ENCODE peak calls at places on chromosomes 5 and 9, in six cellular contexts. Y is neuronal stem cell, Z is PC-3, O is IMR-90, K is fibroblast of lung, I is astrocyte. P is an unnamed sample.

GRCh38 chr9:120544441-120544840 is 35.5 kb downstream of the CDK5RAP2 start:
- DNase-seq in Y (no peak), Z (no peak), O (no peak), K (no peak), I (no peak), P (no peak)

GRCh38 chr9:108168451-108168850 is 678.9 kb upstream of the KLF4 start:
- DNase-seq in Y (no peak), Z (no peak), O (peak; percentile 35), K (peak; percentile 65), I (peak; percentile 94), P (no peak)

GRCh38 chr5:83076742-83077661 is at the start of the genes TMEM167A and XRCC4:
- DNase-seq in Y (peak; percentile 95), Z (peak; percentile 98), O (peak; percentile 99), K (peak; percentile 99), I (peak; percentile 99), P (peak; percentile 99)

GRCh38 chr5:32805966-32806626 is 95.0 kb downstream of the NPR3 start:
- DNase-seq in Y (no peak), Z (peak; percentile 74), O (peak; percentile 94), K (peak; percentile 93), I (peak; percentile 70), P (no peak)

GRCh38 chr5:7728076-7728475 is 122.9 kb downstream of the CFAP90 start:
- DNase-seq in Y (no peak), Z (no peak), O (no peak), K (no peak), I (no peak), P (no peak)

GRCh38 chr5:6248132-6248531 is 130.2 kb downstream of the MED10 start:
- DNase-seq in Y (no peak), Z (no peak), O (no peak), K (no peak), I (no peak), P (no peak)

GRCh38 chr5:122415030-122415429 is 103.0 kb downstream of the SNCAIP start:
- DNase-seq in Y (no peak), Z (no peak), O (no peak), K (no peak), I (no peak), P (no peak)

GRCh38 chr9:5982352-5982751 is 33.1 kb downstream of the RANBP6 start:
- DNase-seq in Y (no peak), Z (no peak), O (no peak), K (peak; percentile 60), I (no peak), P (no peak)

GRCh38 chr9:136060671-136061371 is 34.3 kb downstream of the NACC2 start:
- DNase-seq in Y (no peak), Z (no peak), O (no peak), K (no peak), I (no peak), P (peak; percentile 33)

GRCh38 chr9:2281031-2281802 is 266.1 kb downstream of the SMARCA2 start:
- DNase-seq in Y (peak; percentile 14), Z (peak; percentile 19), O (peak; percentile 8), K (no peak), I (peak; percentile 76), P (no peak)

GRCh38 chr5:174448041-174448440 is 276.3 kb upstream of the MSX2 start:
- DNase-seq in Y (no peak), Z (no peak), O (no peak), K (no peak), I (no peak), P (no peak)

GRCh38 chr9:72557549-72557948 is 36.1 kb downstream of the TMC1 start:
- DNase-seq in Y (no peak), Z (peak; percentile 94), O (peak; percentile 97), K (peak; percentile 90), I (peak; percentile 91), P (no peak)

GRCh38 chr9:69171049-69171448 is 3.0 kb upstream of the TJP2 start:
- DNase-seq in Y (no peak), Z (peak; percentile 93), O (peak; percentile 86), K (peak; percentile 30), I (peak; percentile 91), P (no peak)

GRCh38 chr9:29830815-29831214 is 2257.5 kb upstream of the C9orf72 start:
- DNase-seq in Y (peak; percentile 38), Z (peak; percentile 52), O (no peak), K (no peak), I (peak; percentile 1), P (no peak)

GRCh38 chr5:152329191-152329590 is 75.9 kb downstream of the NMUR2 start:
- DNase-seq in Y (no peak), Z (no peak), O (no peak), K (no peak), I (no peak), P (no peak)

GRCh38 chr9:105063665-105064247 is 135.8 kb upstream of the ABCA1 start:
- DNase-seq in Y (no peak), Z (peak; percentile 37), O (peak; percentile 95), K (peak; percentile 82), I (peak; percentile 97), P (no peak)

GRCh38 chr5:90871356-90871755 is 312.8 kb downstream of the ADGRV1 start:
- DNase-seq in Y (no peak), Z (no peak), O (no peak), K (peak; percentile 23), I (no peak), P (no peak)

GRCh38 chr5:173796746-173797495 is 91.2 kb upstream of the CPEB4 start:
- DNase-seq in Y (no peak), Z (no peak), O (no peak), K (no peak), I (no peak), P (no peak)

GRCh38 chr5:37436146-37436934 is 57.2 kb downstream of the WDR70 start:
- DNase-seq in Y (no peak), Z (no peak), O (no peak), K (no peak), I (no peak), P (no peak)

GRCh38 chr5:39072915-39073758 is 1.1 kb downstream of the RICTOR start:
- DNase-seq in Y (peak; percentile 40), Z (peak; percentile 57), O (peak; percentile 45), K (peak; percentile 50), I (peak; percentile 37), P (no peak)

GRCh38 chr5:141855265-141856029 is 22.8 kb downstream of the PCDH1 start:
- DNase-seq in Y (no peak), Z (no peak), O (no peak), K (no peak), I (no peak), P (peak; percentile 89)

GRCh38 chr9:72384710-72385475 is 19.9 kb upstream of the ZFAND5 start:
- DNase-seq in Y (no peak), Z (no peak), O (peak; percentile 37), K (peak; percentile 25), I (no peak), P (no peak)

GRCh38 chr5:131634996-131635754 is at the start of gene RAPGEF6:
- DNase-seq in Y (peak; percentile 98), Z (peak; percentile 97), O (peak; percentile 100), K (peak; percentile 100), I (peak; percentile 100), P (peak; percentile 99)

DNA sequence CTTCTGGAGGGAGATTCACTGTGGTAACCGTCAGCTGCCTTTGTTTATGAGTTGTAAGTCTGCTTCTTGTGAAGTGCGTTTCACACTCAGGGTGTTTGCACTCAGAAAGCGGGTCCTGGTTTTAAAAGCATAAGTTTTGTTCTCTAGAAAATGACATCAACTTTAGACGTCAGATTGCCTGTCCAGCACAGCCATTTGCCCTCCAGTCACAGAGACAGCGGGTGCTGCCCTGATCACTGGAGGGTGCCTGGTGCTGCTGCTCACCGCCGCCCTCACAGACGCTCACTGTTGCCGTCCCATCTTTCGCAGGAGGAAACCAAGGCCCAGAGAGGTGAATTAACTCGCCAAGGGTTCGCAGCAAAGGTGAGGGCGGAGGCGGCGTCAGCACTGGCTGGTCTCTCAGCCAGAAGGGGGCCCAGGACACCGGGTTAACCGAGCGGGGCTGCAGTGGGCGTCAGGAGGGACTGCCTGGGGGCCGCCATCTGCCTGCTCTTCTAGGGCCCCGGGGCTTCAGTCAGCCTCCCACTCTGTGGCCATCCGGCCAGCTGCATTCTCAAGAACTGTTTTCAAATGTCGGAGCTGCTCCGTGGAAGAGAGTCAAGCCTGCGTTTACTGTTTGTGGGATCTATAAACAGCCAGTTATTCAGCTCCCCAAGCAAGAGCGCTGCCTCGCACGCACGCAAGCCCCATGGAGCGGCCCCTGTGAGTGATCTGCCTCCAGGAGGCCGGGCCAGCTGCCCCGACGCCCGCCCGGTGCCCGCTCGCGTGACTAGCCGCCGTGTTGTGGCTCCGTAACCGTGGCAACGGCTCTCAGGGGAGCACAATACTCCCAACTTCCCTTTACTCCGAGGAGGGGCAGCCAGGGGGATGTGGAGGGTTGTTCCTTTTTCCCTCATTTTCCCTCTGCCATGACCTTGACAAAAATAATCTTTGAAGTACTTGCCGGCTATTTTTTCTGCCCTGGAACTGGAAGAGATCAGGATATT is 43.4 kb upstream of the EXOC3 start:
- DNase-seq in Y (peak; percentile 80), Z (no peak), O (peak; percentile 98), K (peak; percentile 94), I (peak; percentile 89), P (peak; percentile 90)
- H3K27ac ChIP-seq in Y (no peak overlapping the region), Z (no peak overlapping the region), O (peak overlapping the region; percentile 99), K (peak overlapping the region; percentile 100), I (peak overlapping the region; percentile 99), P (no peak overlapping the region)

DNA sequence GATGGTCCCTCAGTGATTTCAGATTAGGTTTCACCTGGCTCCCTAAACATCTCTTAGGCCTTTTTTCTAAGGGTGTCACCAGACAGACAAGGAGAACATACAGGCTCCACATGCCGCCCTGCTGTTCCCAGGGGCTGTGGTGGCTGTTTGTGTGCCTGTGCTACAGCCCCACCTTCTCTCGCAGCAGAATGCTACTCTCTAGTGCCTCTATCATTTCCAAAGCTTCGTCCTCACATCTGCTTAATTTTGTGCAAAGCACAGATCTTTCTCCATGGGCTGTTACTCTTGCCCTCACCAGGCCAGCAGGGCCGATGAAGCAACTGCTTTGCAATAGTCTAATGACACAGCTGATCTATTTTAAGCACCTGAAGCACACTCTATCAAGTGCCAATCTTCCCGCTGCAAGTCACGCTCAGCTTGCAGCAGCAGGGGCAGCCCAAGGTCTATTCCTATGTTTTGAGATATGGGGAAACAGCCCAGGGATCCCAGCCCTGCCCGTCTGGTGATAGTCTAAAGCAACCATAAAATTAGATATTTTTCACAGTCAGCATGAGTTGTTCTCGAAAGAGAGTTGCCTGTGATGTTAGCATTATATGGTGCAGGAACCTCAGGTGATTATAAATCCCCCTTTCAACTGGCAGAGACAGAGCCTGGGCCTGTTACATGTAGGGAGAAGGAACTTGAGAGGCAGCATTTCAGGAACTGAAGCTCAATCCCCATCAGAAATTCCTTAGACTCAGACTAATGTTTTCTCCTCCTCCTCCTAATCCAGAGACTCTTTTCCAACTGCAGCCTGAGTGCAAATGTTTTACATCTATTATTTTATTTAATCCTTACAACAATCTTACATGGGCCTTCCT is 12.7 kb downstream of the ABLIM3 start:
- DNase-seq in Y (no peak), Z (no peak), O (peak; percentile 75), K (peak; percentile 92), I (peak; percentile 60), P (no peak)
- H3K4me1 ChIP-seq in Y (no peaks in the 10 kb centered on the region), Z (peaks cover 28% of the 10 kb centered on the region), O (peaks cover 39% of the 10 kb centered on the region), K (peaks cover 51% of the 10 kb centered on the region), I (peaks cover 25% of the 10 kb centered on the region), P (peaks cover 39% of the 10 kb centered on the region)

GRCh38 chr5:75471193-75471592 is 40.2 kb downstream of the CERT1 start:
- DNase-seq in Y (no peak), Z (no peak), O (no peak), K (no peak), I (no peak), P (no peak)
- H3K9ac ChIP-seq in Y (no peak overlapping the region), Z (no peak overlapping the region), O (no peak overlapping the region), K (no peak overlapping the region), I (no peak overlapping the region), P (no peak overlapping the region)

DNA sequence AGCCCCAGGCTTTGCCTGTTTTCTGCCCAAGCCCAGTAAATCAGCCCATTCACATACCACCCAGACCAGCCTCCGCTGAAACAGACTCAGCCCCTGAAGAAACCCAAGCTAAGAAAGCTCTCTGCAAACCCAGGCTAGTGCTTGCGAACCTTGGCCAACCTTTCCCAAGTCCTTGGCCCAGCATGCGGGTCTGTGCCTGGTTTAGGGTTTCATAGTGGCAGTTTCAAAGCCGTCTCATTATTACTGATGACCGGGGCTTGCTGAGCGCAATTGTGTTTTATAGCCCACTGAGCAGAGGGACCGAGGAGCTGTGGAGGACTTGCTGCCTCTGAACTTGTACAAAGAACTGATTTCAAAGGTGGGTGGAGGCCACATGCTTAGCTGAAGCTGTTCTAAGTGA is 584.3 kb downstream of the BNC2 start:
- DNase-seq in Y (no peak), Z (no peak), O (no peak), K (no peak), I (no peak), P (no peak)
- H3K27ac ChIP-seq in Y (no peak overlapping the region), Z (no peak overlapping the region), O (no peak overlapping the region), K (no peak overlapping the region), I (no peak overlapping the region), P (no peak overlapping the region)

P was measured in kidney.